ENCODE peak calls at places on chromosomes 6 and 20, in five cellular contexts. Q is MCF 10A, C is suprapubic skin, Y is endothelial cell, K is dorsolateral prefrontal cortex. R is an unnamed sample.

GRCh38 chr6:166307981-166308768 is at the start of gene PRR18:
- DNase-seq in Q (no peak), Y (peak), K (peak), C (no peak), R (no peak)

GRCh38 chr6:157090736-157091135 is 232.6 kb downstream of the TMEM242 start:
- DNase-seq in Q (no peak), K (no peak), C (no peak), Y (no peak), R (no peak)

GRCh38 chr6:160442151-160442550 is 94.0 kb downstream of the SLC22A3 start:
- DNase-seq in Q (no peak), C (no peak), K (no peak), Y (no peak), R (no peak)

GRCh38 chr6:169831450-169832246 is 80.2 kb downstream of the ERMARD start:
- DNase-seq in Q (peak), K (peak), Y (peak), C (peak), R (peak)

GRCh38 chr6:37688088-37688850 is 9.4 kb downstream of the MDGA1 start:
- DNase-seq in Q (no peak), C (no peak), Y (no peak), K (no peak), R (no peak)

GRCh38 chr6:25627001-25627400 is 25.0 kb upstream of the SCGN start:
- DNase-seq in K (no peak), C (no peak), Y (no peak), Q (no peak), R (no peak)

GRCh38 chr20:17501701-17502100 is 29.5 kb downstream of the BFSP1 start:
- DNase-seq in Q (no peak), K (no peak), Y (no peak), C (no peak), R (peak)

GRCh38 chr20:47768016-47768953 is 17.0 kb downstream of the SULF2 start:
- DNase-seq in K (no peak), Y (no peak), C (no peak), Q (no peak), R (no peak)

GRCh38 chr6:144578385-144579350 is 293.5 kb downstream of the UTRN start:
- DNase-seq in Y (no peak), K (no peak), C (no peak), Q (peak), R (no peak)

GRCh38 chr6:156538875-156539660 is 238.1 kb upstream of the ARID1B start:
- DNase-seq in C (no peak), Y (no peak), Q (no peak), K (no peak), R (no peak)

GRCh38 chr6:160510199-160510598 is 153.9 kb downstream of the LPA start:
- DNase-seq in C (no peak), K (no peak), Y (no peak), Q (peak), R (no peak)

GRCh38 chr6:138410048-138410735 is 6.2 kb downstream of the HEBP2 start:
- DNase-seq in Y (no peak), K (no peak), C (no peak), Q (peak), R (no peak)

GRCh38 chr20:11912013-11912663 is 5.6 kb upstream of the BTBD3 start:
- DNase-seq in K (no peak), C (no peak), Y (peak), Q (peak), R (no peak)

GRCh38 chr6:32083812-32084768 is 25.0 kb downstream of the TNXB start:
- DNase-seq in C (peak), Y (no peak), Q (no peak), K (no peak), R (no peak)

GRCh38 chr6:47169785-47170685 is 127.9 kb upstream of the ADGRF1 start:
- DNase-seq in K (no peak), C (no peak), Q (peak), Y (no peak), R (no peak)

GRCh38 chr6:3546121-3546520 is 89.3 kb upstream of the SLC22A23 start:
- DNase-seq in Y (no peak), Q (no peak), C (no peak), K (no peak), R (no peak)

GRCh38 chr20:62794007-62794724 is 2.1 kb upstream of the MRGBP start:
- DNase-seq in K (peak), Q (peak), Y (peak), C (peak), R (peak)
- TF ChIP-seq CTCF in K (peak), Q (no peak), Y (no peak), C (no peak), R (no peak)

GRCh38 chr6:100899202-100899601 is 18.1 kb upstream of the ASCC3 start:
- DNase-seq in C (no peak), K (no peak), Q (no peak), Y (no peak), R (no peak)

GRCh38 chr6:100904316-100904715 is 23.2 kb upstream of the ASCC3 start:
- DNase-seq in Q (no peak), K (no peak), Y (no peak), C (no peak), R (no peak)

GRCh38 chr6:100901582-100901981 is 20.5 kb upstream of the ASCC3 start:
- DNase-seq in C (no peak), Q (no peak), Y (no peak), K (no peak), R (no peak)

GRCh38 chr6:100906325-100906724 is 25.2 kb upstream of the ASCC3 start:
- DNase-seq in C (no peak), Q (no peak), K (no peak), Y (no peak), R (no peak)

DNA sequence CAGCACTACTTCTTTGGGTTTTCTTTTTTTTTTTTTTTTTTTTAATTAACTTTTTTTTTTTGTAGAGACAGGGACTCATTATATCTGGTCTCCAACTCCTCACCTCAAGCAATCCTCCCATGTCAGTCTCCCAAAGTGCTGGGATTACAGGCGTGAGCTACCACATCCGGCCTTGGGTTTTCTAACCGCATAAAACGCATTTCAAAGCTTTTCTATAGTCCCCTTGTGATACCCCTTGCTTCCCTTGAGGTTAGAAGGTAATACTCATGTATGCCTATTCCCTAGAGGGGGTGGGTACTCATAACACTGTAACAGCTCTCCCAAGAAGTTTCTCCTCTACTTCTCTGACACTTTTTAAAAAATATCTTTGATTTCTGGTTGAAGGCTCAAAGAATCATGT is 23.9 kb upstream of the ASCC3 start:
- DNase-seq in C (no peak), K (no peak), Q (no peak), Y (no peak), R (no peak)
- TF ChIP-seq CTCF in C (no peak), K (no peak), Q (no peak), Y (no peak), R (no peak)

GRCh38 chr20:957544-957943 is 41.4 kb upstream of the ANGPT4 start:
- DNase-seq in K (no peak), Q (no peak), C (no peak), Y (no peak), R (no peak)
- TF ChIP-seq CTCF in K (no peak), Q (peak), C (no peak), Y (no peak), R (no peak)

GRCh38 chr20:23602261-23602660 is 3.5 kb downstream of the CST9 start:
- DNase-seq in C (no peak), Y (no peak), Q (no peak), K (no peak), R (no peak)
- TF ChIP-seq CTCF in C (no peak), Y (no peak), Q (no peak), K (no peak), R (no peak)

R was measured in osteocyte.